ENCODE peak calls at places on chromosomes 4 and X, in eight cellular contexts. One of them, this sample, is unnamed.

GRCh38 chr4:2860391-2861348 is 17.0 kb downstream of the ADD1 start:
- DNase-seq in CD8-positive, alpha-beta T cell: no peak
- DNase-seq in pancreas: no peak
- DNase-seq in tibial artery: no peak
- DNase-seq in upper lobe of right lung: peak; percentile 73
- DNase-seq in left ventricle myocardium inferior: peak; percentile 67
- DNase-seq in heart left ventricle: peak; percentile 57
- DNase-seq in AG10803: no peak
- DNase-seq in this sample: no peak

GRCh38 chr4:79173186-79173585 is 152.7 kb downstream of the NAA11 start:
- DNase-seq in tibial artery: no peak
- DNase-seq in heart left ventricle: no peak
- DNase-seq in upper lobe of right lung: no peak
- DNase-seq in pancreas: no peak
- DNase-seq in AG10803: no peak
- DNase-seq in CD8-positive, alpha-beta T cell: no peak
- DNase-seq in left ventricle myocardium inferior: no peak
- DNase-seq in this sample: no peak

GRCh38 chr4:119329837-119330620 is 8.1 kb upstream of the FABP2 start:
- DNase-seq in tibial artery: no peak
- DNase-seq in CD8-positive, alpha-beta T cell: no peak
- DNase-seq in pancreas: no peak
- DNase-seq in left ventricle myocardium inferior: no peak
- DNase-seq in AG10803: no peak
- DNase-seq in heart left ventricle: no peak
- DNase-seq in upper lobe of right lung: no peak
- DNase-seq in this sample: no peak

GRCh38 chr4:7873881-7874280 is 65.8 kb downstream of the AFAP1 start:
- DNase-seq in tibial artery: no peak
- DNase-seq in AG10803: no peak
- DNase-seq in upper lobe of right lung: no peak
- DNase-seq in left ventricle myocardium inferior: no peak
- DNase-seq in CD8-positive, alpha-beta T cell: no peak
- DNase-seq in pancreas: no peak
- DNase-seq in heart left ventricle: no peak
- DNase-seq in this sample: no peak

GRCh38 chrX:65750674-65751469 is 83.4 kb downstream of the MSN start:
- DNase-seq in pancreas: no peak
- DNase-seq in left ventricle myocardium inferior: no peak
- DNase-seq in upper lobe of right lung: no peak
- DNase-seq in heart left ventricle: no peak
- DNase-seq in AG10803: peak; percentile 12
- DNase-seq in CD8-positive, alpha-beta T cell: peak; percentile 15
- DNase-seq in tibial artery: no peak
- DNase-seq in this sample: no peak

GRCh38 chr4:48902266-48902665 is 4.3 kb downstream of the OCIAD2 start:
- DNase-seq in tibial artery: no peak
- DNase-seq in upper lobe of right lung: no peak
- DNase-seq in left ventricle myocardium inferior: no peak
- DNase-seq in pancreas: no peak
- DNase-seq in AG10803: no peak
- DNase-seq in CD8-positive, alpha-beta T cell: no peak
- DNase-seq in heart left ventricle: no peak
- DNase-seq in this sample: no peak

GRCh38 chr4:145882594-145882993 is 56.0 kb downstream of the ZNF827 start:
- DNase-seq in AG10803: no peak
- DNase-seq in left ventricle myocardium inferior: no peak
- DNase-seq in CD8-positive, alpha-beta T cell: no peak
- DNase-seq in heart left ventricle: no peak
- DNase-seq in tibial artery: no peak
- DNase-seq in pancreas: no peak
- DNase-seq in upper lobe of right lung: no peak
- DNase-seq in this sample: no peak

GRCh38 chrX:46551494-46552128 is 6.4 kb upstream of the ZNF674 start:
- DNase-seq in pancreas: no peak
- DNase-seq in tibial artery: no peak
- DNase-seq in upper lobe of right lung: no peak
- DNase-seq in heart left ventricle: no peak
- DNase-seq in AG10803: no peak
- DNase-seq in left ventricle myocardium inferior: no peak
- DNase-seq in CD8-positive, alpha-beta T cell: no peak
- DNase-seq in this sample: no peak

GRCh38 chrX:100447563-100448397 is 37.7 kb upstream of the PCDH19 start:
- DNase-seq in pancreas: no peak
- DNase-seq in AG10803: peak; percentile 3
- DNase-seq in left ventricle myocardium inferior: peak; percentile 16
- DNase-seq in heart left ventricle: peak; percentile 22
- DNase-seq in CD8-positive, alpha-beta T cell: peak; percentile 11
- DNase-seq in upper lobe of right lung: no peak
- DNase-seq in tibial artery: no peak
- DNase-seq in this sample: peak; percentile 59

GRCh38 chr4:1539132-1539755 is 133.0 kb upstream of the NKX1-1 start:
- DNase-seq in tibial artery: no peak
- DNase-seq in heart left ventricle: no peak
- DNase-seq in CD8-positive, alpha-beta T cell: no peak
- DNase-seq in AG10803: no peak
- DNase-seq in pancreas: no peak
- DNase-seq in left ventricle myocardium inferior: no peak
- DNase-seq in upper lobe of right lung: no peak
- DNase-seq in this sample: no peak

GRCh38 chr4:73669410-73670183 is 49.4 kb upstream of the RASSF6 start:
- DNase-seq in tibial artery: no peak
- DNase-seq in heart left ventricle: no peak
- DNase-seq in upper lobe of right lung: no peak
- DNase-seq in AG10803: peak; percentile 45
- DNase-seq in pancreas: no peak
- DNase-seq in left ventricle myocardium inferior: no peak
- DNase-seq in CD8-positive, alpha-beta T cell: no peak
- DNase-seq in this sample: no peak

GRCh38 chr4:151484396-151485102 is 75.6 kb downstream of the FHIP1A start:
- DNase-seq in tibial artery: no peak
- DNase-seq in left ventricle myocardium inferior: no peak
- DNase-seq in pancreas: no peak
- DNase-seq in upper lobe of right lung: no peak
- DNase-seq in AG10803: peak; percentile 88
- DNase-seq in CD8-positive, alpha-beta T cell: no peak
- DNase-seq in heart left ventricle: no peak
- DNase-seq in this sample: no peak

GRCh38 chr4:102562995-102563394 is 61.8 kb downstream of the NFKB1 start:
- DNase-seq in upper lobe of right lung: no peak
- DNase-seq in CD8-positive, alpha-beta T cell: no peak
- DNase-seq in left ventricle myocardium inferior: no peak
- DNase-seq in heart left ventricle: no peak
- DNase-seq in tibial artery: no peak
- DNase-seq in AG10803: peak; percentile 23
- DNase-seq in pancreas: no peak
- DNase-seq in this sample: no peak

GRCh38 chr4:1252928-1253492 is 4.1 kb upstream of the CTBP1 start:
- DNase-seq in upper lobe of right lung: no peak
- DNase-seq in tibial artery: no peak
- DNase-seq in left ventricle myocardium inferior: no peak
- DNase-seq in CD8-positive, alpha-beta T cell: no peak
- DNase-seq in AG10803: no peak
- DNase-seq in pancreas: no peak
- DNase-seq in heart left ventricle: no peak
- DNase-seq in this sample: no peak

GRCh38 chr4:140237616-140238352 is 83.8 kb upstream of the MAML3 start:
- DNase-seq in left ventricle myocardium inferior: peak; percentile 79
- DNase-seq in AG10803: peak; percentile 99
- DNase-seq in pancreas: peak; percentile 40
- DNase-seq in tibial artery: peak; percentile 84
- DNase-seq in upper lobe of right lung: peak; percentile 80
- DNase-seq in heart left ventricle: peak; percentile 68
- DNase-seq in CD8-positive, alpha-beta T cell: no peak
- DNase-seq in this sample: peak; percentile 63

DNA sequence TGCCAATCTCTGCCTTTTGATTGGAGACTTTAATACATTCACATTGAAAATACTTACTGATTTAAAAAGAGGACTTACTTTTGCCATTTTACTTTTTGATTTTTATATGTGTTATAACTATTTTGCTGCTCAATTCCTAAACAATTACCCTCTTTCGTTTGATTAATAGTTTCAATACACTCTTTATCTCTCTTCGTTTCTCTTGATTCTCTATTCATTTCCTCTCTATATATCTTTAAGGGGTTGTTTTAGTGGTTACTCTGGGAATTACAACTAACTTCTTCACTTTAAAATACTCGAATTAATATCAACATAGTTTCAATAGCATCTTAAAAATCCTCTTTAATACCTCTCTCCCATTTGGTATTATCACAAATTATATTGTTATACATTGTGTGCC is 116.6 kb downstream of the PTCHD1 start:
- DNase-seq in CD8-positive, alpha-beta T cell: no peak
- DNase-seq in left ventricle myocardium inferior: no peak
- DNase-seq in AG10803: no peak
- DNase-seq in upper lobe of right lung: no peak
- DNase-seq in heart left ventricle: no peak
- DNase-seq in tibial artery: no peak
- DNase-seq in pancreas: no peak
- DNase-seq in this sample: no peak
- TF ChIP-seq CTCF in CD8-positive, alpha-beta T cell: no peak
- TF ChIP-seq CTCF in left ventricle myocardium inferior: no peak
- TF ChIP-seq CTCF in AG10803: no peak
- TF ChIP-seq CTCF in upper lobe of right lung: no peak
- TF ChIP-seq CTCF in heart left ventricle: no peak
- TF ChIP-seq CTCF in tibial artery: no peak
- TF ChIP-seq CTCF in pancreas: no peak
- TF ChIP-seq CTCF in this sample: peak; percentile 41

GRCh38 chr4:138062929-138063328 is 179.2 kb downstream of the SLC7A11 start:
- DNase-seq in CD8-positive, alpha-beta T cell: no peak
- DNase-seq in heart left ventricle: no peak
- DNase-seq in AG10803: peak; percentile 49
- DNase-seq in upper lobe of right lung: no peak
- DNase-seq in left ventricle myocardium inferior: no peak
- DNase-seq in pancreas: no peak
- DNase-seq in tibial artery: no peak
- DNase-seq in this sample: no peak
- TF ChIP-seq CTCF in CD8-positive, alpha-beta T cell: no peak
- TF ChIP-seq CTCF in heart left ventricle: no peak
- TF ChIP-seq CTCF in AG10803: peak; percentile 22
- TF ChIP-seq CTCF in upper lobe of right lung: no peak
- TF ChIP-seq CTCF in left ventricle myocardium inferior: no peak
- TF ChIP-seq CTCF in pancreas: no peak
- TF ChIP-seq CTCF in tibial artery: no peak
- TF ChIP-seq CTCF in this sample: no peak

GRCh38 chr4:14749910-14750309 is 252.4 kb upstream of the CPEB2 start:
- DNase-seq in upper lobe of right lung: peak; percentile 60
- DNase-seq in left ventricle myocardium inferior: peak; percentile 29
- DNase-seq in AG10803: peak; percentile 12
- DNase-seq in CD8-positive, alpha-beta T cell: peak; percentile 4
- DNase-seq in pancreas: peak; percentile 17
- DNase-seq in tibial artery: no peak
- DNase-seq in heart left ventricle: peak; percentile 36
- DNase-seq in this sample: no peak
- TF ChIP-seq CTCF in upper lobe of right lung: peak; percentile 50
- TF ChIP-seq CTCF in left ventricle myocardium inferior: peak; percentile 71
- TF ChIP-seq CTCF in AG10803: peak; percentile 40
- TF ChIP-seq CTCF in CD8-positive, alpha-beta T cell: no peak
- TF ChIP-seq CTCF in pancreas: peak; percentile 18
- TF ChIP-seq CTCF in tibial artery: peak; percentile 29
- TF ChIP-seq CTCF in heart left ventricle: peak; percentile 12
- TF ChIP-seq CTCF in this sample: peak; percentile 51

GRCh38 chr4:99998062-99998880 is 48.2 kb upstream of the H2AZ1 start:
- DNase-seq in tibial artery: no peak
- DNase-seq in upper lobe of right lung: no peak
- DNase-seq in left ventricle myocardium inferior: no peak
- DNase-seq in pancreas: no peak
- DNase-seq in CD8-positive, alpha-beta T cell: no peak
- DNase-seq in AG10803: peak; percentile 34
- DNase-seq in heart left ventricle: no peak
- DNase-seq in this sample: no peak
- TF ChIP-seq CTCF in tibial artery: peak; percentile 28
- TF ChIP-seq CTCF in upper lobe of right lung: peak; percentile 38
- TF ChIP-seq CTCF in left ventricle myocardium inferior: peak; percentile 42
- TF ChIP-seq CTCF in pancreas: no peak
- TF ChIP-seq CTCF in CD8-positive, alpha-beta T cell: no peak
- TF ChIP-seq CTCF in AG10803: peak; percentile 53
- TF ChIP-seq CTCF in heart left ventricle: no peak
- TF ChIP-seq CTCF in this sample: peak; percentile 66

GRCh38 chrX:18931972-18932371 is 51.9 kb downstream of the PHKA2 start:
- DNase-seq in heart left ventricle: peak; percentile 16
- DNase-seq in tibial artery: no peak
- DNase-seq in pancreas: no peak
- DNase-seq in left ventricle myocardium inferior: no peak
- DNase-seq in CD8-positive, alpha-beta T cell: no peak
- DNase-seq in upper lobe of right lung: no peak
- DNase-seq in AG10803: peak; percentile 14
- DNase-seq in this sample: no peak
- TF ChIP-seq CTCF in heart left ventricle: peak; percentile 29
- TF ChIP-seq CTCF in tibial artery: peak; percentile 18
- TF ChIP-seq CTCF in pancreas: peak; percentile 16
- TF ChIP-seq CTCF in left ventricle myocardium inferior: peak; percentile 45
- TF ChIP-seq CTCF in CD8-positive, alpha-beta T cell: no peak
- TF ChIP-seq CTCF in upper lobe of right lung: peak; percentile 31
- TF ChIP-seq CTCF in AG10803: peak; percentile 47
- TF ChIP-seq CTCF in this sample: peak; percentile 60